ENCODE peak calls at places on chromosome 19, in nine cellular contexts. C is mucosa of descending colon; P is pancreas; H is lung; G is natural killer cell; L is left lobe of liver; V is activated naive CD4-positive, alpha-beta T cell treated with anti-CD3 and anti-CD28 coated beads, Interleukin-2, amount 50 U/mL, for 72 hours; Q is activated CD8-positive, alpha-beta memory T cell treated with anti-CD3 and anti-CD28 coated beads, Interleukin-2, amount 10 ng/mL, durations not matched to agents 7 days and 5 days; O is Right ventricle myocardium inferior. B is an unnamed sample.

GRCh38 chr19:23460656-23461055 is 65.4 kb upstream of the ZNF91 start:
- ATAC-seq in L (no peak), Q (no peak), G (no peak), C (peak), P (no peak), O (no peak), H (no peak), V (no peak), B (no peak)

GRCh38 chr19:10107817-10108367 is 1.7 kb downstream of the PPAN start:
- ATAC-seq in C (no peak), Q (no peak), L (no peak), V (no peak), G (no peak), H (no peak), P (no peak), O (no peak), B (no peak)

GRCh38 chr19:5131031-5131865 is 162.3 kb downstream of the KDM4B start:
- ATAC-seq in C (peak), O (no peak), V (peak), G (peak), P (no peak), Q (peak), L (no peak), H (no peak), B (no peak)

GRCh38 chr19:34261335-34262109 is 7.2 kb downstream of the GARRE1 start:
- ATAC-seq in P (no peak), O (peak), Q (no peak), L (no peak), H (no peak), G (no peak), C (no peak), V (no peak), B (no peak)

GRCh38 chr19:58536852-58537798 is 6.7 kb upstream of the TRIM28 start:
- ATAC-seq in V (peak), G (no peak), Q (no peak), C (no peak), H (no peak), L (no peak), O (no peak), P (no peak), B (no peak)

GRCh38 chr19:8576273-8576993 is 809 bp downstream of the MYO1F start:
- ATAC-seq in H (no peak), C (peak), Q (peak), L (peak), P (peak), G (peak), V (peak), O (peak), B (no peak)

GRCh38 chr19:13034636-13035035 is 39.4 kb downstream of the NFIX start:
- ATAC-seq in V (no peak), C (peak), P (peak), L (no peak), O (no peak), H (no peak), G (no peak), Q (no peak), B (peak)

GRCh38 chr19:5216141-5216847 is 124.3 kb downstream of the PTPRS start:
- ATAC-seq in L (no peak), H (no peak), C (no peak), O (no peak), P (no peak), G (no peak), Q (no peak), V (no peak), B (no peak)

GRCh38 chr19:13117176-13117771 is 734 bp upstream of the TRMT1 start:
- ATAC-seq in Q (peak), H (no peak), V (no peak), P (peak), C (peak), L (peak), G (peak), O (no peak), B (no peak)

GRCh38 chr19:10748195-10748923 is 30.5 kb downstream of the DNM2 start:
- ATAC-seq in Q (peak), C (no peak), L (peak), G (no peak), V (no peak), H (no peak), O (no peak), P (no peak), B (no peak)

GRCh38 chr19:28705008-28705407 is 507.9 kb downstream of the UQCRFS1 start:
- ATAC-seq in G (no peak), P (peak), H (no peak), O (no peak), L (no peak), Q (no peak), V (no peak), C (no peak), B (no peak)

GRCh38 chr19:18419699-18420460 is 682 bp downstream of the SSBP4 start:
- ATAC-seq in C (peak), P (peak), O (no peak), G (peak), H (no peak), Q (peak), L (no peak), V (peak), B (no peak)

GRCh38 chr19:45344621-45345505 is 4.3 kb downstream of the KLC3 start:
- ATAC-seq in Q (no peak), V (no peak), C (no peak), G (no peak), L (no peak), P (no peak), H (no peak), O (no peak), B (no peak)